ENCODE peak calls at places on chromosomes 13 and 19, in eight cellular contexts. X is fibroblast of lung; U is breast epithelium; R is trophoblast cell; C is CD8-positive, alpha-beta memory T cell; I is brain microvascular endothelial cell; Z is cardiac muscle cell; L is transverse colon. S is an unnamed sample. For H3K36me3, the result is how much of the 10 kb centered on the place peaks cover.

GRCh38 chr19:40831502-40832430 is 18.5 kb downstream of the CYP2A6 start:
- DNase-seq in Z (peak), R (peak), I (peak), U (no peak), C (no peak), X (peak), L (peak), S (no peak)

GRCh38 chr19:13621413-13621812 is 115.1 kb upstream of the CACNA1A start:
- DNase-seq in I (peak), L (no peak), R (peak), C (no peak), X (peak), Z (peak), U (no peak), S (peak)

GRCh38 chr19:3775374-3775711 is 3.3 kb upstream of the RAX2 start:
- DNase-seq in Z (no peak), U (no peak), R (no peak), X (no peak), I (no peak), C (no peak), L (no peak), S (no peak)

GRCh38 chr13:30808600-30808999 is 73.3 kb downstream of the ALOX5AP start:
- DNase-seq in C (no peak), Z (no peak), X (no peak), L (no peak), U (no peak), I (no peak), R (no peak), S (no peak)

GRCh38 chr19:7372810-7373209 is 24.1 kb downstream of the ARHGEF18 start:
- DNase-seq in L (no peak), Z (no peak), X (no peak), R (no peak), C (no peak), I (no peak), U (no peak), S (no peak)

GRCh38 chr19:31554360-31554759 is 205.1 kb upstream of the TSHZ3 start:
- DNase-seq in Z (no peak), L (no peak), X (no peak), R (no peak), C (no peak), U (no peak), I (no peak), S (no peak)

GRCh38 chr13:112893570-112894422 is 75.2 kb upstream of the MCF2L start:
- DNase-seq in Z (peak), R (no peak), U (no peak), C (no peak), X (peak), L (peak), I (peak), S (peak)

GRCh38 chr19:12788682-12789097 is 2.6 kb upstream of the JUNB start:
- DNase-seq in C (peak), L (peak), Z (peak), X (peak), I (peak), U (peak), R (peak), S (peak)

GRCh38 chr19:33297401-33298145 is 4.8 kb downstream of the CEBPA start:
- DNase-seq in I (no peak), R (peak), C (no peak), X (no peak), Z (no peak), L (no peak), U (no peak), S (no peak)

GRCh38 chr13:23851106-23851505 is 38.1 kb downstream of the MIPEP start:
- DNase-seq in U (no peak), X (peak), I (no peak), Z (peak), L (no peak), C (no peak), R (no peak), S (no peak)

GRCh38 chr19:32407004-32407992 is 1.7 kb downstream of the DPY19L3 start:
- DNase-seq in L (peak), Z (peak), C (no peak), U (no peak), R (no peak), X (peak), I (peak), S (no peak)

DNA sequence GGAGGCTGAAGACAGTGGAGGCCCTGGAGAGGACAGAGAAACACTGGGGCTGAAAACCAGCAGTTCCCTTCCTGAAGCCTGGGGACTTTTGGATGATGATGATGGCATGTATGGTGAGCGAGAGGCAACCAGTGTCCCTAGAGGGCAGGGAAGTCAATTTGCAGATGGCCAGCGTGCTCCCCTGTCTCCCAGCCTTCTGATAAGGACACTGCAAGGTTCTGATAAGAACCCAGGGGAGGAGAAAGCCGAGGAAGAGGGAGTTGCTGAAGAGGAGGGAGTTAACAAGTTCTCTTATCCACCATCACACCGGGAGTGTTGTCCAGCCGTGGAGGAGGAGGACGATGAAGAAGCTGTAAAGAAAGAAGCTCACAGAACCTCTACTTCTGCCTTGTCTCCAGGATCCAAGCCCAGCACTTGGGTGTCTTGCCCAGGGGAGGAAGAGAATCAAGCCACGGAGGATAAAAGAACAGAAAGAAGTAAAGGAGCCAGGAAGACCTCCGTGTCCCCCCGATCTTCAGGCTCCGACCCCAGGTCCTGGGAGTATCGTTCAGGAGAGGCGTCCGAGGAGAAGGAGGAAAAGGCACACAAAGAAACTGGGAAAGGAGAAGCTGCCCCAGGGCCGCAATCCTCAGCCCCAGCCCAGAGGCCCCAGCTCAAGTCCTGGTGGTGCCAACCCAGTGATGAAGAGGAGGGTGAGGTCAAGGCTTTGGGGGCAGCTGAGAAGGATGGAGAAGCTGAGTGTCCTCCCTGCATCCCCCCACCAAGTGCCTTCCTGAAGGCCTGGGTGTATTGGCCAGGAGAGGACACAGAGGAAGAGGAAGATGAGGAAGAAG is 1.5 kb downstream of the PPP1R15A start:
- DNase-seq in R (peak), X (no peak), L (no peak), C (peak), Z (peak), U (no peak), I (no peak), S (no peak)
- H3K36me3 ChIP-seq in R (under half), X (under half), L (under half), C (under half), Z (under half), U (under half), I (half or more), S (under half)

GRCh38 chr13:46171739-46172138 is 10.2 kb downstream of the LCP1 start:
- DNase-seq in R (peak), Z (no peak), I (no peak), U (no peak), C (no peak), L (no peak), X (no peak), S (no peak)
- H3K36me3 ChIP-seq in R (under half), Z (under half), I (under half), U (under half), C (under half), L (under half), X (under half), S (under half)

GRCh38 chr19:42095814-42096230 is 19.9 kb downstream of the ZNF574 start:
- DNase-seq in Z (no peak), U (no peak), R (no peak), C (no peak), L (no peak), I (no peak), X (no peak), S (no peak)
- H3K36me3 ChIP-seq in Z (under half), U (under half), R (under half), C (under half), L (under half), I (under half), X (under half), S (half or more)

DNA sequence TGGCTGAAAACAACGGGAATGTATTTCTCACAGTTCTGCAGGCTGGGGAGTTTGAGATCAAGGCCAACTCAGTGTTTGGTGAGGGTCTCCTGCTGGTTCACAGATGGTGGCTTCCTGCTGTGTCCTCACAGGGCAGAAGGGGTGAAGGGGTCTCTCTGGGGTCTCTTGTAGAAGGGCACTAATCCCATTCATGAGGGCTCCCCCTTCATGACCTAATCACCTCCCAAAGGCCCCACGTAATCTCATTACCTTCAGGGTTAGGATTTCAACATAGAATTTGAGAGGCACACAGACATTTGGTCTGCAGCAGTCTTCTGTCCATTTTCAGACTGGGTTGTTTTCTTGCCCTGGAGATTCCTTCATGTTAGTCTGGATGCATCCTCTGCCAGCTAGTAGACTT is 11.6 kb downstream of the ZNF444 start:
- DNase-seq in I (no peak), R (no peak), C (no peak), X (no peak), Z (no peak), L (no peak), U (no peak), S (no peak)
- H3K36me3 ChIP-seq in I (under half), R (under half), C (under half), X (under half), Z (under half), L (under half), U (under half), S (under half)

GRCh38 chr13:98293103-98293502 is 116.0 kb upstream of the RNF113B start:
- DNase-seq in C (no peak), R (peak), I (no peak), U (peak), Z (no peak), L (no peak), X (no peak), S (no peak)
- H3K36me3 ChIP-seq in C (under half), R (under half), I (under half), U (under half), Z (under half), L (under half), X (under half), S (under half)